ENCODE peak calls at places on chromosomes 3 and 15, in ten cellular contexts. F is prostate gland, B is spleen, X is body of pancreas, K is upper lobe of left lung, U is heart left ventricle, V is A549, Z is stomach, N is Peyer's patch, J is transverse colon. A is an unnamed sample.

GRCh38 chr3:112466041-112466440 is 33.2 kb downstream of the BTLA start:
- DNase-seq in F (no peak), B (no peak), X (no peak), K (no peak), U (no peak), V (no peak), Z (no peak), N (no peak), J (no peak), A (no peak)

GRCh38 chr3:37546876-37547275 is 314.8 kb upstream of the CTDSPL start:
- DNase-seq in F (no peak), B (no peak), X (no peak), K (no peak), U (peak; percentile 59), V (peak; percentile 20), Z (no peak), N (no peak), J (no peak), A (no peak)

GRCh38 chr3:50554553-50554952 is 13.0 kb downstream of the C3orf18 start:
- DNase-seq in F (no peak), B (no peak), X (no peak), K (no peak), U (no peak), V (no peak), Z (no peak), N (no peak), J (no peak), A (no peak)

GRCh38 chr15:59642351-59642750 is 15.0 kb downstream of the GTF2A2 start:
- DNase-seq in F (no peak), B (no peak), X (no peak), K (no peak), U (no peak), V (no peak), Z (no peak), N (no peak), J (no peak), A (no peak)

GRCh38 chr3:121757087-121757811 is 7.7 kb upstream of the GOLGB1 start:
- DNase-seq in F (no peak), B (no peak), X (no peak), K (no peak), U (peak; percentile 27), V (no peak), Z (no peak), N (no peak), J (no peak), A (no peak)

GRCh38 chr3:184345678-184346144 is 8.3 kb downstream of the FAM131A start:
- DNase-seq in F (peak; percentile 73), B (no peak), X (peak; percentile 62), K (peak; percentile 89), U (peak; percentile 61), V (peak; percentile 68), Z (peak; percentile 66), N (peak; percentile 88), J (peak; percentile 86), A (no peak)

GRCh38 chr15:54312528-54312927 is 334.3 kb downstream of the UNC13C start:
- DNase-seq in F (no peak), B (no peak), X (no peak), K (no peak), U (no peak), V (no peak), Z (no peak), N (no peak), J (no peak), A (no peak)

GRCh38 chr15:91258436-91258779 is 158.4 kb downstream of the SV2B start:
- DNase-seq in F (no peak), B (no peak), X (no peak), K (no peak), U (no peak), V (peak; percentile 16), Z (no peak), N (no peak), J (no peak), A (no peak)

GRCh38 chr3:136277115-136277514 is 27.0 kb downstream of the PCCB start:
- DNase-seq in F (no peak), B (no peak), X (peak; percentile 62), K (no peak), U (no peak), V (no peak), Z (no peak), N (no peak), J (no peak), A (no peak)

GRCh38 chr15:26050271-26050670 is 187.1 kb upstream of the ATP10A start:
- DNase-seq in F (no peak), B (no peak), X (no peak), K (no peak), U (no peak), V (no peak), Z (no peak), N (no peak), J (no peak), A (no peak)

GRCh38 chr3:141179983-141180382 is 51.6 kb upstream of the PXYLP1 start:
- DNase-seq in F (no peak), B (no peak), X (no peak), K (no peak), U (no peak), V (no peak), Z (no peak), N (no peak), J (no peak), A (no peak)

GRCh38 chr3:57007513-57008415 is 52.7 kb upstream of the SPATA12 start:
- DNase-seq in F (peak; percentile 64), B (no peak), X (peak; percentile 37), K (peak; percentile 59), U (peak; percentile 56), V (no peak), Z (peak; percentile 56), N (no peak), J (peak; percentile 56), A (peak; percentile 83)

GRCh38 chr3:177764377-177764912 is 567.2 kb upstream of the TBL1XR1 start:
- DNase-seq in F (no peak), B (no peak), X (no peak), K (no peak), U (no peak), V (no peak), Z (no peak), N (no peak), J (no peak), A (no peak)

GRCh38 chr3:171810278-171811058 is at the start of gene PLD1:
- DNase-seq in F (peak; percentile 68), B (peak; percentile 91), X (peak; percentile 94), K (peak; percentile 91), U (peak; percentile 86), V (peak; percentile 83), Z (peak; percentile 89), N (peak; percentile 91), J (peak; percentile 89), A (no peak)
- TF ChIP-seq POLR2A in F (peak; percentile 48), B (no peak), X (peak; percentile 81), K (no peak), U (no peak), V (peak; percentile 63), Z (peak; percentile 6), N (peak; percentile 72), J (peak; percentile 80), A (peak; percentile 25)

GRCh38 chr3:45580142-45580541 is 14.4 kb upstream of the LIMD1 start:
- DNase-seq in F (no peak), B (no peak), X (no peak), K (no peak), U (no peak), V (no peak), Z (no peak), N (no peak), J (no peak), A (no peak)

GRCh38 chr3:45582407-45582806 is 12.1 kb upstream of the LIMD1 start:
- DNase-seq in F (no peak), B (no peak), X (no peak), K (no peak), U (no peak), V (no peak), Z (no peak), N (no peak), J (no peak), A (no peak)

GRCh38 chr3:45579251-45579650 is 15.3 kb upstream of the LIMD1 start:
- DNase-seq in F (no peak), B (no peak), X (no peak), K (no peak), U (no peak), V (no peak), Z (no peak), N (no peak), J (no peak), A (no peak)

GRCh38 chr3:45583021-45583851 is 11.3 kb upstream of the LIMD1 start:
- DNase-seq in F (no peak), B (no peak), X (peak; percentile 66), K (no peak), U (peak; percentile 80), V (no peak), Z (no peak), N (no peak), J (peak; percentile 34), A (peak; percentile 46)
- H3K27ac ChIP-seq in F (no peak overlapping the region), B (no peak overlapping the region), X (no peak overlapping the region), K (peak overlapping the region; percentile 43), U (peak overlapping the region; percentile 56), V (no peak overlapping the region), Z (peak overlapping the region; percentile 20), N (no peak overlapping the region), J (no peak overlapping the region), A (no peak overlapping the region)

DNA sequence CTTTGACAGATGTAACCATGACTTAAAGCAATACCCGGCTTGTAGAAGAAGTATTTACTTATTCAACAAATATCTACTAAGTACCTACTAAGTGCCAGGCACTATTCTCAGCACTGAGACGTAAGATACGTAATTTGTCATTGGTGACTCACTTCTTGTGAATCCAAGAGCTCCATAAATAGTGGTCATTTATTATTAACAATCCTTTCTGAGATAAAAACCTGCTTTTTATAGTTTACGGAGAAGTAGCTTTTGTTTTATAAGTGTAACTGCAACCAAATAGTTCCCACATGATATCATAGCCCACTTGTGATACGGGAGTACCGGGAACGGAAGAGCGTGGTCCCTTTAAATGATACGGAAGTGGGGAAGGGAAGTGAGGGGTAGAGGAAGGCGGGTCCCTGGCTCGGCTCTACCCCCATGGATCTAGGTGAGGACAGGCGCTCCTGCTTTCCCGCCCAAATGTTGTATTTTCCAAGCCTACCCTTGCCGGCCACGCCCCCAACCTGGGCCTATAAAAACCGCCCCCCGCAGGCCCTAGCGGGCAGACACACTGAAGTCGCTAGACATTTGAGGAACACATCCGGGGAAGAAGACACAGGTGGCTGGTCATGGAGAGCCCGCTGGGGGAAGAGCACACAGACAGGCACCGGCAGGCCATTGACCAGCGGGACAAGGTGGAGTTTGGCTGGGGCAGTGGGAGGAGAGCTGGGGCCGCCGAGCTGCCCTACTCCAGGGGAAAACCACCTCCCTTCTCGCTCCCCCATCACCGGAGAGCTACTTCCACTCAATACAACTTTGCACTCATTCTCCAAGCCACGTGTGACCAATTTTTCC is at the start of gene SAMMSON:
- DNase-seq in F (no peak), B (no peak), X (peak; percentile 13), K (no peak), U (no peak), V (peak; percentile 38), Z (no peak), N (no peak), J (no peak), A (peak; percentile 38)
- H3K4me3 ChIP-seq in F (peak within 1 kb of the TSS; percentile 1), B (no peak within 1 kb of the TSS), X (no peak within 1 kb of the TSS), K (peak within 1 kb of the TSS; percentile 21), U (no peak within 1 kb of the TSS), V (peak within 1 kb of the TSS; percentile 25), Z (peak within 1 kb of the TSS; percentile 15), N (no peak within 1 kb of the TSS), J (no peak within 1 kb of the TSS), A (peak within 1 kb of the TSS; percentile 17)

DNA sequence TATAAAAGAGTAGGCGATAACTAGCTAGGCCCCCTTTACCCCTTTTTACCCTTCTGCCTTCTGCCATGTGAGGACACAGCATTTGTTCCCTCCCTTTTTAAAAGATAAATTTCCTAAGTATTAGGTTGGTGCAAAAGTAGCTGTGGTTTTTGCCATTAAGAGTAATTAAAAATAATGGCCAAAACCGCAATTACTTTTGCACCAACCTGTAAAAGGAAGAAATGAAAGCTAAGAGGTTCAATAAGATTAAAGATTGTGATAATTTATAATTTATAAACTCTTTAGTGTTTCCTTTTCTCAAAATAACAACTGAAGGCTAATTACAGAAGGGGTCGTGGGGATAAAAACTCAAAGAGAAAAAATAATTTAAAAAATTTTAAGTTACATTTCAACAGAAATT is 283.5 kb upstream of the PDZRN3 start:
- DNase-seq in F (no peak), B (no peak), X (no peak), K (no peak), U (no peak), V (no peak), Z (no peak), N (no peak), J (no peak), A (no peak)
- TF ChIP-seq POLR2A in F (no peak), B (no peak), X (no peak), K (no peak), U (no peak), V (no peak), Z (no peak), N (no peak), J (no peak), A (no peak)

A was measured in uterus.